ENCODE peak calls at places on chromosome 2, in four cellular contexts. One of them, this sample, is unnamed.

GRCh38 chr2:41928593-41928992 is 119.2 kb upstream of the PKDCC start:
- DNase-seq in hepatocyte: peak
- DNase-seq in MM.1S: no peak
- DNase-seq in PC-3: peak
- DNase-seq in this sample: no peak

GRCh38 chr2:48674933-48675332 is 57.3 kb downstream of the GTF2A1L start:
- DNase-seq in MM.1S: peak
- DNase-seq in PC-3: no peak
- DNase-seq in hepatocyte: no peak
- DNase-seq in this sample: no peak

GRCh38 chr2:174247474-174248186 is 702 bp downstream of the OLA1 start:
- DNase-seq in hepatocyte: peak
- DNase-seq in MM.1S: peak
- DNase-seq in PC-3: peak
- DNase-seq in this sample: no peak

GRCh38 chr2:190470256-190470826 is 62.2 kb downstream of the MFSD6 start:
- DNase-seq in hepatocyte: no peak
- DNase-seq in PC-3: no peak
- DNase-seq in MM.1S: no peak
- DNase-seq in this sample: no peak

GRCh38 chr2:239946570-239947311 is 78.4 kb downstream of the NDUFA10 start:
- DNase-seq in hepatocyte: no peak
- DNase-seq in PC-3: no peak
- DNase-seq in MM.1S: no peak
- DNase-seq in this sample: no peak

GRCh38 chr2:144834954-144835633 is 315.2 kb upstream of the ZEB2 start:
- DNase-seq in PC-3: peak
- DNase-seq in MM.1S: no peak
- DNase-seq in hepatocyte: peak
- DNase-seq in this sample: no peak

GRCh38 chr2:187009483-187010239 is 160.7 kb upstream of the ZSWIM2 start:
- DNase-seq in PC-3: peak
- DNase-seq in hepatocyte: no peak
- DNase-seq in MM.1S: no peak
- DNase-seq in this sample: no peak

GRCh38 chr2:175011505-175011904 is 6.3 kb upstream of the CHN1 start:
- DNase-seq in PC-3: no peak
- DNase-seq in MM.1S: no peak
- DNase-seq in hepatocyte: no peak
- DNase-seq in this sample: no peak

GRCh38 chr2:8574196-8575010 is 107.5 kb upstream of the ID2 start:
- DNase-seq in PC-3: no peak
- DNase-seq in MM.1S: no peak
- DNase-seq in hepatocyte: peak
- DNase-seq in this sample: no peak

DNA sequence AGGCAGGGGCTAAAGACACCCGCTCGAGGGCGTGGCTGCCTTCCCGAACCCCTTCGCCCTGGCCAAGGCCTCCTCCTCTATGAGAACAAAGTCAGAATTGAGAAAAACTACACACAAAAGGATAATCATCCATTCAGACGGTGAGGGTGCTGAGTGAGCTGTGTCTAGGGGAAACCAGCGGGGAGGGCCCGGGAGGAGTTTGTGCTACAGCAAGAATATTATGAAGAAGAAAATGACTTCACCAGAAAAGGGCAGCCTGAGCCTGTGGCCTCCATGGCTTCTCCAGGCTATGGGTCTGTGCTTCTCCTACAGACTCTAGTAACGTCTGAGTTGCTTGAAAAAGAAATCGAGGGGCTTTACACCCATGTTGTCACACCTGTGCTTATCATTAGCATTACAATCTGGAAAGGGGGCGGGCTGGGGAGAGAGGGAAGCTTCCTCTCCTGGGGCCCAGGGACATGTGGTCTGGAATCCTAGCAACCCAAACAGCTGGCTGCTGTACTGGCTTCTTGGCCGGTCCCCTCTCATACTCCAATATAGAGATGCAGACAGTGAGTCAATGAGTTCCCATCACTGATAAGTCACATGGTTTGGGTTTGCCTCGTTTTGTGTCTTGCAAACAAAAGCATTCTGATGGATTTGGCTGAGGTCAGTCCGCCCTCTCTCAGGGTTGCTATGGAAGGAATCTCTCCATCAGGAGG is 52.0 kb upstream of the ARL4C start:
- DNase-seq in MM.1S: no peak
- DNase-seq in hepatocyte: no peak
- DNase-seq in PC-3: no peak
- DNase-seq in this sample: no peak
- TF ChIP-seq EZH2phosphoT487 in MM.1S: no peak
- TF ChIP-seq EZH2phosphoT487 in hepatocyte: no peak
- TF ChIP-seq EZH2phosphoT487 in PC-3: no peak
- TF ChIP-seq EZH2phosphoT487 in this sample: no peak

DNA sequence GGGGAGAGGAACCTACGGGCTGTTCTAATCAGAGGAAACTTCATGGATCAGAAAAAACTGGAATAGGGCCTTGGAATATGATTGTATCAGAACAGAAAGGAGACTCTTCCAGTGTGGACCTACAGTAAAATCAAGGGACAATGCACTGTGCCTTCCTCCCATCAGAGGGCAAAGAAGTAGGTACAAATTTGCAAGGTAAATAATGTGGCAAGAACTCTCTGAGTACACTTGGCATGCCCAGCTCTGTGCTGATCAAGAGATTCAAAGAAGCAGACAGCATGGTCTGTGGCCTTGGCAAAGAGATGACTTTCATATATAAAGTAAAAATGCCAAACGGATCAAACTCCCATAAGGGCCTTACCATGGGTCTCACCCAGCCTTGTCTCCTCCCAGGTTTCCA is 242.6 kb upstream of the OSR1 start:
- DNase-seq in MM.1S: no peak
- DNase-seq in hepatocyte: no peak
- DNase-seq in PC-3: no peak
- DNase-seq in this sample: no peak
- H2AFZ ChIP-seq in MM.1S: no peak
- H2AFZ ChIP-seq in hepatocyte: no peak
- H2AFZ ChIP-seq in PC-3: no peak
- H2AFZ ChIP-seq in this sample: no peak

GRCh38 chr2:218882866-218883366 is 2.3 kb downstream of the WNT10A start:
- DNase-seq in hepatocyte: no peak
- DNase-seq in PC-3: peak
- DNase-seq in MM.1S: no peak
- DNase-seq in this sample: no peak
- TF ChIP-seq EZH2 in hepatocyte: no peak
- TF ChIP-seq EZH2 in PC-3: no peak
- TF ChIP-seq EZH2 in MM.1S: no peak
- TF ChIP-seq EZH2 in this sample: no peak

GRCh38 chr2:46978696-46979095 is 63.1 kb upstream of the MCFD2 start:
- DNase-seq in hepatocyte: no peak
- DNase-seq in MM.1S: no peak
- DNase-seq in PC-3: no peak
- DNase-seq in this sample: no peak
- TF ChIP-seq EZH2phosphoT487 in hepatocyte: no peak
- TF ChIP-seq EZH2phosphoT487 in MM.1S: no peak
- TF ChIP-seq EZH2phosphoT487 in PC-3: no peak
- TF ChIP-seq EZH2phosphoT487 in this sample: no peak

GRCh38 chr2:85734015-85734414 is 19.8 kb upstream of the ATOH8 start:
- DNase-seq in hepatocyte: no peak
- DNase-seq in MM.1S: no peak
- DNase-seq in PC-3: no peak
- DNase-seq in this sample: no peak
- H2AFZ ChIP-seq in hepatocyte: no peak
- H2AFZ ChIP-seq in MM.1S: no peak
- H2AFZ ChIP-seq in PC-3: no peak
- H2AFZ ChIP-seq in this sample: no peak

DNA sequence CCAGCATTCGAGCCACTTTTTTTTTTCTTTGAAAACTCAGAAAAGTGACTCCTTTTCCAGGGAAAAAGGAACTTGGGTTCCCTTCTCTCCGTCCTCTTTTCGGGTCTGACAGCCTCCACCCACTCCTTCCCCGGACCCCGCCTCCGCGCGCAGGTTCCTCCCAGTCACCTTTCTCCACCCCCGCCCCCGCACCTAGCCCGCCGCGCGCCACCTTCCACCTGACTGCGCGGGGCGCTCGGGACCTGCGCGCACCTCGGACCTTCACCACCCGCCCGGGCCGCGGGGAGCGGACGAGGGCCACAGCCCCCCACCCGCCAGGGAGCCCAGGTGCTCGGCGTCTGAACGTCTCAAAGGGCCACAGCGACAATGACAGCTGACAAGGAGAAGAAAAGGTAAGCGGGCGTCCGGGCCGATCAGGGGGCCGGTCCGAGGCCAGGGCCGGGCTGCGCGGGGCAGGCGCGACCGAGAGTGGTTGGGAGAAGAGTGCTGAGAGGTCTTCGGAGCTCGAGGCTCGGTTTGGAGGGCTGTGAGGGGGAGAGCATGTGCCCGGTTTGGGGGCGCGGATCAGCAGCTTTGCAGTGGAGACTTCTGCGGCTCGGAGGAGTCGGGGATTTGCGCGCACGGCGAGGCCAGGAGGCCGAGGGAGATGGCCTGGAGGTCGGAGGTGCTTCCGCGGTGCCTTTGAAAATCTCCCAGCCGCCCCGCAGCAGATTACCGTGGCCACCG is 502 bp downstream of the EPAS1 start:
- DNase-seq in MM.1S: peak
- DNase-seq in hepatocyte: peak
- DNase-seq in PC-3: peak
- DNase-seq in this sample: no peak
- TF ChIP-seq EZH2 in MM.1S: no peak
- TF ChIP-seq EZH2 in hepatocyte: no peak
- TF ChIP-seq EZH2 in PC-3: no peak
- TF ChIP-seq EZH2 in this sample: no peak

GRCh38 chr2:220539481-220539880 is 912.1 kb downstream of the SLC4A3 start:
- DNase-seq in MM.1S: no peak
- DNase-seq in hepatocyte: no peak
- DNase-seq in PC-3: no peak
- DNase-seq in this sample: no peak

GRCh38 chr2:220528180-220528579 is 900.8 kb downstream of the SLC4A3 start:
- DNase-seq in MM.1S: no peak
- DNase-seq in hepatocyte: no peak
- DNase-seq in PC-3: no peak
- DNase-seq in this sample: no peak

GRCh38 chr2:220531216-220531615 is 903.8 kb downstream of the SLC4A3 start:
- DNase-seq in MM.1S: no peak
- DNase-seq in PC-3: peak
- DNase-seq in hepatocyte: no peak
- DNase-seq in this sample: no peak

DNA sequence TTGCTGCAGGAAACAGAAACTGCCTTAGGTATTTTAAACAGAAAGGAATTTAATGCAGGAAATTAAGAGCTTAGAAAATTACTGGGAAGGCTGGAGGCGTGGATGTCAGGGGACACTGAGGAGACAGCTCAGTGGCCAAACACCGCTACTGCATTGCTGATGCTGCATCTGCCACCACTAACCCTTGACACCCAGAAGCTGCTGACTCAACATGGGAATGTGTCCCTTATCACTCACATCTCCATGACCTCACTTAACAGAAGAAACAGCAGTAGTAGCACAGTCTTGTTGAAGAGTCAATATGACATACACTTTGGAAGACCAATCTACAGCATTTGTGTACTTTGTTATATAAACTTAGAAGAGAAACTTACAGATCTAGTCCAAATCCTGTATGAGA is 906.1 kb downstream of the SLC4A3 start:
- DNase-seq in PC-3: peak
- DNase-seq in hepatocyte: peak
- DNase-seq in MM.1S: peak
- DNase-seq in this sample: peak
- TF ChIP-seq EZH2phosphoT487 in PC-3: no peak
- TF ChIP-seq EZH2phosphoT487 in hepatocyte: no peak
- TF ChIP-seq EZH2phosphoT487 in MM.1S: no peak
- TF ChIP-seq EZH2phosphoT487 in this sample: no peak

GRCh38 chr2:129797489-129798300 is 181.8 kb upstream of the RAB6C start:
- DNase-seq in hepatocyte: no peak
- DNase-seq in MM.1S: no peak
- DNase-seq in PC-3: no peak
- DNase-seq in this sample: no peak

GRCh38 chr2:129801575-129801974 is 177.9 kb upstream of the RAB6C start:
- DNase-seq in PC-3: peak
- DNase-seq in MM.1S: no peak
- DNase-seq in hepatocyte: no peak
- DNase-seq in this sample: no peak

GRCh38 chr2:129798626-129799025 is 180.8 kb upstream of the RAB6C start:
- DNase-seq in MM.1S: no peak
- DNase-seq in hepatocyte: no peak
- DNase-seq in PC-3: no peak
- DNase-seq in this sample: no peak

GRCh38 chr2:129798301-129798581 is 181.2 kb upstream of the RAB6C start:
- DNase-seq in MM.1S: no peak
- DNase-seq in PC-3: no peak
- DNase-seq in hepatocyte: no peak
- DNase-seq in this sample: no peak

GRCh38 chr2:129799036-129799958 is 180.2 kb upstream of the RAB6C start:
- DNase-seq in hepatocyte: no peak
- DNase-seq in MM.1S: no peak
- DNase-seq in PC-3: no peak
- DNase-seq in this sample: no peak
- H2AFZ ChIP-seq in hepatocyte: no peak
- H2AFZ ChIP-seq in MM.1S: no peak
- H2AFZ ChIP-seq in PC-3: no peak
- H2AFZ ChIP-seq in this sample: no peak

DNA sequence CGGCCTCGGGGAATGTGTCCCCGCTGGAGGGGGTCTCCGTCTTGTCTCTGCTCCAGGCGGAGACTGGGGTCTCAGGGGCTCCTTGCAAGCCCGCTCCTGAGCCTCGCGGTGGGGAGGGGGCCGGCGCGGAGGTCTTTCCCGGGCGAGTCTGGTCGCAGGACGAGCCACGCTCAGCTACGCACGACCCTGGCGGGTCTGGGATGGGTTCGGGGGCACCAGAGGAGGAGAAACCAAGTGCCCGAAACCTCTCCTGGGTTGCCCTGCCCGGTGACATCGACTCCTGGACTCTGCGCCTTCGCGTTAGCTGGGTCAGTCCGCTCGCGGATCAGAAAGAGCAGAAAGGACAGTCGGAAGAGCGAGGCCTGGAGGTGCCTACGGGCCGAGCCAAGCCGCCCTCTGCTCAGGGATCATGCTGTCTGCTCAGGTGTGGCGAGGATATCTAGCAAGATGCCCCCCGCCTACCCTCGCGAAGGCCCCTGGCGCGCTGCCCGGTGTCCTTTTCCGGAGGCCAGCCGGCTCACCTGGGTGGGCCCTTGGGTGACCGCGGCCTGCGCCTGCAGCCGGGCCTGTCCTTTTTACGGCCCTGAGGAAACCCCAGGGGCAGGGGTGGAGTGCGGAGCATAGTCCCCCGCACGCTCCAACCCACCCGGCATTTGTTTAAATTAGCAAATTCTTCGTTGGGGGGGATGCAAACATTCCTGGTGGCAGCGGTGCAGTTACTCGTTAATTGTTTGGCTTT is 58.7 kb downstream of the SNORC start:
- DNase-seq in PC-3: no peak
- DNase-seq in hepatocyte: no peak
- DNase-seq in MM.1S: no peak
- DNase-seq in this sample: no peak
- TF ChIP-seq EZH2 in PC-3: no peak
- TF ChIP-seq EZH2 in hepatocyte: peak
- TF ChIP-seq EZH2 in MM.1S: no peak
- TF ChIP-seq EZH2 in this sample: no peak

This sample was measured in HCT116.